ENCODE peak calls at places on chromosomes 7 and 10, in six cellular contexts. X is H1, R is spleen, D is gastrocnemius medialis, N is A549, U is esophagus squamous epithelium. W is an unnamed sample.

GRCh38 chr10:79348640-79348988 is 1.3 kb downstream of the PPIF start:
- DNase-seq in N (no peak), D (no peak), X (no peak), U (no peak), R (no peak), W (no peak)

GRCh38 chr7:158325530-158326381 is 261.9 kb downstream of the PTPRN2 start:
- DNase-seq in X (peak), N (no peak), U (no peak), D (no peak), R (peak), W (no peak)

GRCh38 chr10:110042181-110042580 is 34.4 kb downstream of the ADD3 start:
- DNase-seq in U (no peak), D (no peak), N (no peak), X (no peak), R (no peak), W (no peak)

GRCh38 chr10:17146888-17147287 is 17.3 kb upstream of the CUBN start:
- DNase-seq in R (no peak), N (no peak), D (no peak), U (no peak), X (no peak), W (no peak)

GRCh38 chr7:105309235-105310156 is 79.2 kb downstream of the SRPK2 start:
- DNase-seq in D (no peak), R (no peak), U (no peak), X (no peak), N (no peak), W (no peak)

GRCh38 chr10:60282771-60283353 is 106.8 kb downstream of the ANK3 start:
- DNase-seq in D (no peak), N (peak), R (no peak), U (no peak), X (no peak), W (no peak)

GRCh38 chr7:158050441-158051371 is 536.9 kb downstream of the PTPRN2 start:
- DNase-seq in N (no peak), U (no peak), D (no peak), R (peak), X (no peak), W (no peak)

GRCh38 chr10:72162978-72163377 is 52.8 kb upstream of the ANAPC16 start:
- DNase-seq in N (no peak), R (no peak), D (no peak), X (no peak), U (no peak), W (no peak)

GRCh38 chr10:22345301-22346086 is at the start of gene SPAG6:
- DNase-seq in N (no peak), D (no peak), U (no peak), R (peak), X (peak), W (peak)

GRCh38 chr7:134359787-134360432 is 43.2 kb upstream of the SLC35B4 start:
- DNase-seq in X (no peak), R (no peak), N (no peak), D (no peak), U (no peak), W (no peak)

GRCh38 chr10:11058965-11059364 is 41.3 kb downstream of the CELF2 start:
- DNase-seq in D (no peak), U (no peak), X (no peak), R (no peak), N (no peak), W (no peak)

GRCh38 chr10:50393784-50394183 is 142.5 kb upstream of the ASAH2 start:
- DNase-seq in U (no peak), N (peak), X (no peak), R (no peak), D (no peak), W (no peak)

GRCh38 chr7:44147026-44147881 is 6.1 kb upstream of the MYL7 start:
- DNase-seq in N (no peak), X (no peak), D (no peak), U (no peak), R (no peak), W (no peak)

GRCh38 chr10:94218496-94219183 is 144.1 kb downstream of the NOC3L start:
- DNase-seq in U (no peak), R (no peak), D (no peak), X (no peak), N (no peak), W (no peak)

GRCh38 chr10:43069597-43069996 is 7.3 kb upstream of the RET start:
- DNase-seq in D (no peak), X (no peak), U (no peak), N (no peak), R (peak), W (no peak)

GRCh38 chr10:73768881-73769280 is 13.0 kb upstream of the CHCHD1 start:
- DNase-seq in U (no peak), N (no peak), R (peak), X (no peak), D (no peak), W (no peak)

GRCh38 chr7:44845476-44845875 is 2.4 kb downstream of the H2AZ2 start:
- DNase-seq in R (no peak), X (no peak), D (no peak), U (no peak), N (no peak), W (no peak)

GRCh38 chr7:19619122-19619521 is 89.7 kb downstream of the POLR1F start:
- DNase-seq in R (no peak), U (no peak), N (no peak), X (no peak), D (no peak), W (no peak)

GRCh38 chr10:62057872-62058271 is 156.4 kb downstream of the ARID5B start:
- DNase-seq in X (no peak), D (no peak), R (no peak), U (no peak), N (no peak), W (no peak)

GRCh38 chr10:62056660-62057059 is 155.2 kb downstream of the ARID5B start:
- DNase-seq in X (no peak), U (no peak), R (no peak), D (no peak), N (no peak), W (no peak)

GRCh38 chr10:62054825-62055224 is 153.3 kb downstream of the ARID5B start:
- DNase-seq in X (no peak), D (no peak), R (no peak), U (no peak), N (no peak), W (no peak)

GRCh38 chr10:62057359-62057758 is 155.9 kb downstream of the ARID5B start:
- DNase-seq in U (no peak), R (no peak), D (no peak), X (no peak), N (no peak), W (no peak)

GRCh38 chr10:62056219-62056618 is 154.7 kb downstream of the ARID5B start:
- DNase-seq in U (no peak), X (no peak), D (no peak), R (no peak), N (no peak), W (no peak)
- H3K4me3 ChIP-seq in U (no peak), X (no peak), D (peak), R (peak), N (no peak), W (peak)

GRCh38 chr7:27100601-27101187 is 1.8 kb downstream of the HOXA2 start:
- DNase-seq in D (no peak), R (no peak), N (no peak), X (no peak), U (no peak), W (no peak)

GRCh38 chr7:27099839-27100225 is 2.7 kb downstream of the HOXA2 start:
- DNase-seq in U (no peak), N (no peak), X (no peak), R (no peak), D (no peak), W (no peak)

GRCh38 chr7:27098493-27099223 is 2.9 kb upstream of the HOXA1 start:
- DNase-seq in D (no peak), R (no peak), N (no peak), U (no peak), X (no peak), W (peak)

GRCh38 chr7:27097686-27098492 is 2.1 kb upstream of the HOXA1 start:
- DNase-seq in X (peak), D (no peak), N (no peak), R (no peak), U (no peak), W (no peak)

GRCh38 chr7:27099224-27099838 is 3.2 kb downstream of the HOXA2 start:
- DNase-seq in R (no peak), U (no peak), X (no peak), D (no peak), N (no peak), W (no peak)
- TF ChIP-seq POLR2A in R (no peak), U (no peak), X (no peak), D (no peak), N (no peak), W (no peak)

DNA sequence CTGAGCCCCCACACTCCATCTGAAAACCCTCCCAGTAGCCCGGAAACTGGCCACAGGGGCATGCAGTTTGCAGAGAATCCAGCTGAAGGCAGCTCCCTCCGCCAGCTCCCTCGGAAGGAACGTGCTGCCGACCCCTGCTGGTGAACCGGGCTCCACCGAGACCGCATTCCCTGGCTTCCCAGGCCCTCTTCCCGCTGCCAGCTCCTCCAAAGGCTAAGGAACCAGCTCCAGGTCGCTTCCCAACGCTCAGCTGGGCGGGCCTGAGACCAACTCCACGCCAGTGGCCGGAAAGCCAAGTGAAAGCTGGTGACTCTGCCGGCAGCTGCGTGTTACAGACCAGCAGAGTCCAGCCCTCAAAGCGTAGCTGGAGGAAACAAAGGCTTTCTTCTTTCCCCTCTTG is 35.8 kb downstream of the GPER1 start:
- DNase-seq in X (peak), R (no peak), N (peak), U (no peak), D (peak), W (peak)
- TF ChIP-seq CTCF in X (peak), R (peak), N (peak), U (peak), D (peak), W (peak)

DNA sequence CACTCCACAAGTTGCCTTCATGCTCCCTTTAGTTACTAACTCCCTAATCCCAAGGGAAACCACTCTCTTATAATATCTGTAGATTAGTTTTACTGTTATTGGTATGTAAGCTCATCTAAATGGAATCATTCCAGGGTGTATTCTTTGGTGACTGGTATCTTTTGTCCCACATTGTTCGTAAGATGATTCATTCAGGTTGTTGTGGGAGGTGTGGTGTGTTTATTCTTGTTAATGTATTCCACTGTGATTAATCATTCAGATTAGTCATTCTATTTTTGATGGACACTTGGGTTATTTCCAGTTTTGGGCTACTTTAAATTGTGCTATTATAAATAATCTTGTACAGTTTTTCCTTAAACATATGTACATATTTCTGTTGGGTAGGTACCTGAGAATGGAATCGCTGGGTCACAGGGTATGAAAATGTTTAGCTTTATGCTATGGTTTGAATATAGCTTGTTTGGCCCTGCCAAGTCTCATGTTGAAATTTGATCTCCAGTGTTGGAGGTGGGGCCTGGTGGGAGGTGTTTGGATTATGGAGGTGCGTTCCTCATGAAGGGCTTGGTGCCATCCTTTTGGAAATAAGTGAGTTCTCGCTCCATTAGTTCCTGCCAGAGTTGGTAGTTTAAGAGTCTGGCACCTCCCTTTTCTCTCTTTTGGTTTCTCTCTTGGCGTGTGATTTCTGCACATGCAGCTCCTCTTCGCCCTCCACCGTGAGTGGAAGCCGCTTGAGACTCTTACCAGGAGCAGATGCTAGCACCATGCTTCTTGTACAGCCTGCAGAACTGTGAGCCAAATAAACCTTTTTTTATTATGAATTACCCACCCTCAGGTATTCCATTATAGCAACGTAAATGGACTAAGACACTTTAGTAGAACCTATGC is 13.8 kb downstream of the BTRC start:
- DNase-seq in R (no peak), X (no peak), D (no peak), U (no peak), N (peak), W (no peak)
- H3K4me3 ChIP-seq in R (no peak), X (no peak), D (no peak), U (peak), N (no peak), W (no peak)

GRCh38 chr7:143487566-143487965 is 9.9 kb downstream of the TAS2R41 start:
- DNase-seq in U (no peak), R (no peak), D (peak), X (no peak), N (no peak), W (peak)
- TF ChIP-seq POLR2A in U (no peak), R (no peak), D (no peak), X (no peak), N (no peak), W (no peak)

W was measured in uterus.